ENCODE peak calls at places on chromosomes 16 and 17, in four cellular contexts. K is SK-N-SH, U is neural progenitor cell, P is GM23248. Z is an unnamed sample. For H3F3A, the result is how much of the 10 kb centered on the place peaks cover.

GRCh38 chr17:80422276-80422675 is 7.3 kb downstream of the ENDOV start:
- DNase-seq in P (no peak), U (no peak), K (peak), Z (no peak)

GRCh38 chr17:4945176-4945943 is 3.0 kb downstream of the PFN1 start:
- DNase-seq in K (no peak), P (peak), U (no peak), Z (peak)

GRCh38 chr16:77873066-77873465 is 84.7 kb downstream of the VAT1L start:
- DNase-seq in U (no peak), P (no peak), K (no peak), Z (no peak)

GRCh38 chr17:72766761-72767356 is 325.6 kb downstream of the SLC39A11 start:
- DNase-seq in U (no peak), P (no peak), K (no peak), Z (no peak)

GRCh38 chr17:8126306-8127066 is 2.6 kb upstream of the HES7 start:
- DNase-seq in U (peak), P (peak), K (peak), Z (peak)

GRCh38 chr16:5058476-5058875 is 7.3 kb downstream of the C16orf89 start:
- DNase-seq in P (peak), U (peak), K (peak), Z (peak)

GRCh38 chr17:40340327-40340726 is 24.2 kb downstream of the GJD3 start:
- DNase-seq in K (no peak), P (no peak), U (no peak), Z (no peak)

GRCh38 chr17:4950075-4950756 is 703 bp upstream of the ENO3 start:
- DNase-seq in P (peak), U (peak), K (peak), Z (peak)

GRCh38 chr17:62950067-62950466 is 16.0 kb upstream of the TANC2 start:
- DNase-seq in K (no peak), P (peak), U (no peak), Z (no peak)

GRCh38 chr16:27273670-27274522 is 5.3 kb upstream of the NSMCE1 start:
- DNase-seq in K (no peak), U (no peak), P (peak), Z (no peak)

GRCh38 chr17:19672009-19672837 is 23.7 kb downstream of the ALDH3A2 start:
- DNase-seq in P (peak), K (no peak), U (no peak), Z (no peak)

GRCh38 chr17:6716736-6717135 is 3.6 kb upstream of the SLC13A5 start:
- DNase-seq in P (no peak), K (no peak), U (no peak), Z (no peak)

GRCh38 chr16:48965391-48965790 is 316.2 kb downstream of the CBLN1 start:
- DNase-seq in U (no peak), K (peak), P (no peak), Z (no peak)

GRCh38 chr16:47884131-47884725 is 271.6 kb downstream of the ABCC12 start:
- DNase-seq in P (no peak), U (peak), K (no peak), Z (peak)

GRCh38 chr17:36188891-36189306 is 7.7 kb downstream of the CCL3L1 start:
- DNase-seq in K (no peak), U (no peak), P (no peak), Z (no peak)

GRCh38 chr16:77556203-77556602 is 121.4 kb upstream of the ADAMTS18 start:
- DNase-seq in K (no peak), U (peak), P (no peak), Z (peak)

GRCh38 chr16:4136229-4136813 is 20.1 kb upstream of the ADCY9 start:
- DNase-seq in U (no peak), K (no peak), P (peak), Z (peak)

GRCh38 chr16:84582958-84583516 is 34.8 kb downstream of the COTL1 start:
- DNase-seq in P (peak), U (no peak), K (no peak), Z (no peak)

GRCh38 chr17:82756166-82756565 is 4.3 kb downstream of the TBCD start:
- DNase-seq in P (no peak), U (no peak), K (no peak), Z (no peak)

GRCh38 chr17:74268554-74268953 is 5.5 kb upstream of the DNAI2 start:
- DNase-seq in U (no peak), K (no peak), P (no peak), Z (no peak)

GRCh38 chr17:55433629-55434422 is 12.2 kb upstream of the MMD start:
- DNase-seq in K (no peak), U (no peak), P (peak), Z (no peak)

GRCh38 chr16:4859900-4860255 is 12.6 kb downstream of the UBN1 start:
- DNase-seq in K (no peak), U (no peak), P (peak), Z (no peak)

GRCh38 chr17:82350182-82351030 is 8.6 kb upstream of the TEX19 start:
- DNase-seq in U (no peak), P (no peak), K (no peak), Z (peak)

GRCh38 chr17:247767-248166 is 66.3 kb upstream of the DOC2B start:
- DNase-seq in K (no peak), U (no peak), P (no peak), Z (no peak)

GRCh38 chr17:10879110-10879509 is 41.2 kb upstream of the PIRT start:
- DNase-seq in U (peak), K (peak), P (peak), Z (peak)

GRCh38 chr17:13104576-13104975 is 86.7 kb upstream of the ELAC2 start:
- DNase-seq in P (no peak), K (no peak), U (no peak), Z (no peak)

GRCh38 chr17:44137891-44138709 is 3.6 kb upstream of the HROB start:
- DNase-seq in P (peak), U (peak), K (peak), Z (peak)

GRCh38 chr17:74779948-74780400 is 3.8 kb upstream of the NAT9 start:
- DNase-seq in P (no peak), U (no peak), K (no peak), Z (no peak)

GRCh38 chr17:37710344-37710886 is 34.4 kb downstream of the HNF1B start:
- DNase-seq in U (peak), P (peak), K (peak), Z (peak)

GRCh38 chr17:80289631-80290030 is 29.0 kb downstream of the RNF213 start:
- DNase-seq in P (no peak), K (no peak), U (no peak), Z (no peak)

GRCh38 chr17:27323538-27324212 is 29.8 kb downstream of the WSB1 start:
- DNase-seq in P (peak), K (no peak), U (no peak), Z (peak)

GRCh38 chr16:5056347-5056746 is 9.4 kb downstream of the C16orf89 start:
- DNase-seq in K (peak), P (peak), U (peak), Z (peak)

GRCh38 chr16:57998484-57998883 is 2.0 kb downstream of the ZNF319 start:
- DNase-seq in P (peak), K (no peak), U (no peak), Z (no peak)

GRCh38 chr17:5019475-5019956 is 15.7 kb downstream of the SLC52A1 start:
- DNase-seq in K (peak), U (peak), P (peak), Z (peak)

DNA sequence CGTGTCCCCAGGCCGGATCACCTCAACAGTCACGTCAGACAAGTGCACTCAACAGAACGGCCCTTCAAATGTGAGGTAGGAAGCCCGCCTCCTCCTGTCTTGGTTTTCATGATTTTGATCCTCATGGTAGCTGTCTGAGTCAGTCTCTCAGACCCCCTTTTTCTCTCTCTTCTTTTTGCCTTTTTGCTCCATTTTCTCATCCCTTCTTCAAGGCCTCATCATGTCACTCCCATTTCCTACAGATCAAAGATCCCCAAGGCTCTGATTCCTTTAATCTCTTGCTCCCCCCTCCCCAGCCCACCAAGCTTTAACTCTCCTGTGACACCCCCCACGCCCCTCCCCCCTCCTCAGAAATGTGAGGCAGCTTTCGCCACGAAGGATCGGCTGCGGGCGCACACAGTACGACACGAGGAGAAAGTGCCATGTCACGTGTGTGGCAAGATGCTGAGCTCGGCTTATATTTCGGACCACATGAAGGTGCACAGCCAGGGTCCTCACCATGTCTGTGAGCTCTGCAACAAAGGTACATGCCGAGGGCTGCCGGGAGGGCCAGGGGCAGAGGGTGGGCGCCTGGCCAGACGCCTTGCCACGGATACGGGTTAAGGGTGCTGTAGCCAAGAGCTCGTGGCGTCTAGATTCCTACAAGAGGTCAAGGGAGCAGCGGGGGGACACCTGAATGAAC is 2.0 kb downstream of the MAZ start:
- DNase-seq in K (no peak), P (no peak), U (no peak), Z (no peak)
- H3F3A ChIP-seq in K (half or more), P (under half), U (half or more), Z (under half)

DNA sequence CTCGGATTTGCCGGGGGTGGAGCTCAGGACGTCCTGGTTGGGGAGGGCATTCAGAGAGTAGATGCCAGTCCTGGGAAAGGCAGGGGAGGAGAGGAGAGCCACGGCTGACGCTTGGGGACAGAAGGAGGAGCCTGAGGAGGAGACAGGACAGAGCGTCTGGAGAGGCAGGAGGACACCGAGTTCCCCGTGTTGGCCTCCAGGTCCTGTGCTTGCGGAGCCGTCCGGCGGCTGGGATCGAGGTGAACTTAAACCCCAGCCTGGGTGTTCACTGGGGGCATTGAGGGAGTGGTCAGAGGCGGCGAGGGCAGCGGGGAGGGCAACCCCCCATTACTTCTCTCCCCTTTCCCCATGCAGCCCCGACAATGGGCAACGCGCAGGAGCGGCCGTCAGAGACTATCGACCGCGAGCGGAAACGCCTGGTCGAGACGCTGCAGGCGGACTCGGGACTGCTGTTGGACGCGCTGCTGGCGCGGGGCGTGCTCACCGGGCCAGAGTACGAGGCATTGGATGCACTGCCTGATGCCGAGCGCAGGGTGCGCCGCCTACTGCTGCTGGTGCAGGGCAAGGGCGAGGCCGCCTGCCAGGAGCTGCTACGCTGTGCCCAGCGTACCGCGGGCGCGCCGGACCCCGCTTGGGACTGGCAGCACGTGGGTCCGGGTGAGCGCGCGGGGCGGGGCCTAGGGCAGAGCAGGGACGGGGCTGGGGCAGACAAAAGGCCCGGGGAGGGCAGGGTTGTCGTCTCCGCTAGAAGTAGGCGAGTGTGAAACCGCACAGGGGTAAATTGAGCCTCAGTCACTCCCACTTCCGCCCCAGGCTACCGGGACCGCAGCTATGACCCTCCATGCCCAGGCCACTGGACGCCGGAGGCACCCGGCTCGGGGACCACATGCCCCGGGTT is 3.7 kb downstream of the NOL3 start:
- DNase-seq in U (peak), P (peak), K (peak), Z (peak)
- H3F3A ChIP-seq in U (under half), P (under half), K (under half), Z (under half)

DNA sequence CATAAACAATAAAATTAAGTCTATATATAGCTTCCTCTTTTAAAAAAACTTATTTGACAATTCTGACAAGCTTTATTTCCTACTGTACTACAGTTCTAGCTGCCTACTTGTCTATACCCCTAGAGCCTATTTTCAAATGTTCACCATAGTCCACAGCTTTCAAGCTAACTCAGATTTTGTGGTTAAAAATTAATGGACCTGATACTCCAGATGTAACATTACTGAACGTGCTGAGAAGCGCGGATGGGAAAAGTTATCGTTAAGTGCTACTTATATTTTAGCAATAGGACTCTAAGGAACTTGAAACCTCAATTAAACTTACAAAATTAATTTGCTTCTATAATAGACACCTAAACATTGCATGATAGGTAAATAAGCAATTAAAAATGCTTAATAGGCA is 31.3 kb downstream of the GNA13 start:
- DNase-seq in K (no peak), P (no peak), U (no peak), Z (no peak)
- H3F3A ChIP-seq in K (under half), P (under half), U (under half), Z (under half)

GRCh38 chr16:54805648-54806047 is 125.0 kb upstream of the IRX5 start:
- DNase-seq in P (no peak), K (no peak), U (no peak), Z (no peak)
- H3F3A ChIP-seq in P (under half), K (under half), U (under half), Z (under half)

DNA sequence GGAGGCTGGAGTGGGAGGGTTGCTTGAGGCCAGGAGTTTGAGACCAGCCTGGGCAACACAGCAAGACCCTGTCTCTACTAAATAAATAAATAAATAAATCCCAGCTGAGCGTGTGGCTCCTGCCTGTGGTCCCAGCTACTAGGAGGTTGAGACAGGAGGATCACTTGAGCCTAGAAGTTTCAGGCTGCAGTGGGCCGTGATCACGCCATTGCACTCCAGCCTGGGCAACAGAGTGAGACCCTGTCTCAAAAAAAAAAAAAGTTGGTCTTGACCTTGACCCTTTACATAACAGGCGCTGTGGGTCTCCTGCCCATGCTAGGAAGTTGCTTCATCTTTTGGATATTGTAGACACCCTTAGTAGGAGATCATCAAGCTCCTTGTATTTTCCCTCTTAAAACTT is 11.4 kb downstream of the ACSF2 start:
- DNase-seq in P (no peak), K (no peak), U (no peak), Z (no peak)
- H3F3A ChIP-seq in P (under half), K (under half), U (under half), Z (under half)

GRCh38 chr17:42459983-42460300 is 1.3 kb downstream of the ATP6V0A1 start:
- DNase-seq in P (peak), K (peak), U (peak), Z (no peak)
- H3F3A ChIP-seq in P (under half), K (under half), U (under half), Z (under half)

Z was measured in GM23338.